ENCODE peak calls at places on chromosome 16, in five cellular contexts. One of them, this sample, is unnamed.

GRCh38 chr16:65842067-65842466 is 524.4 kb upstream of the CDH5 start:
- DNase-seq in bronchial epithelial cell: peak; percentile 71
- DNase-seq in astrocyte of the spinal cord: no peak
- DNase-seq in mesothelial cell of epicardium: no peak
- DNase-seq in left ventricle myocardium inferior: no peak
- DNase-seq in this sample: no peak

GRCh38 chr16:20385844-20386832 is 18.4 kb downstream of the PDILT start:
- DNase-seq in mesothelial cell of epicardium: peak; percentile 77
- DNase-seq in astrocyte of the spinal cord: peak; percentile 8
- DNase-seq in left ventricle myocardium inferior: peak; percentile 59
- DNase-seq in bronchial epithelial cell: peak; percentile 42
- DNase-seq in this sample: peak; percentile 78

GRCh38 chr16:21626659-21627277 is 25.6 kb downstream of the IGSF6 start:
- DNase-seq in astrocyte of the spinal cord: peak; percentile 93
- DNase-seq in mesothelial cell of epicardium: no peak
- DNase-seq in left ventricle myocardium inferior: no peak
- DNase-seq in bronchial epithelial cell: peak; percentile 95
- DNase-seq in this sample: peak; percentile 63

GRCh38 chr16:26554030-26554429 is 512.7 kb upstream of the C16orf82 start:
- DNase-seq in mesothelial cell of epicardium: no peak
- DNase-seq in bronchial epithelial cell: no peak
- DNase-seq in astrocyte of the spinal cord: no peak
- DNase-seq in left ventricle myocardium inferior: no peak
- DNase-seq in this sample: no peak

GRCh38 chr16:69404275-69404805 is 18.5 kb upstream of the TERF2 start:
- DNase-seq in left ventricle myocardium inferior: no peak
- DNase-seq in bronchial epithelial cell: peak; percentile 82
- DNase-seq in mesothelial cell of epicardium: peak; percentile 52
- DNase-seq in astrocyte of the spinal cord: peak; percentile 55
- DNase-seq in this sample: no peak

GRCh38 chr16:75224281-75224680 is 5.5 kb downstream of the CTRB1 start:
- DNase-seq in bronchial epithelial cell: no peak
- DNase-seq in astrocyte of the spinal cord: no peak
- DNase-seq in mesothelial cell of epicardium: no peak
- DNase-seq in left ventricle myocardium inferior: no peak
- DNase-seq in this sample: no peak

GRCh38 chr16:29674188-29674587 is 4.8 kb upstream of the QPRT start:
- DNase-seq in bronchial epithelial cell: no peak
- DNase-seq in left ventricle myocardium inferior: peak; percentile 39
- DNase-seq in astrocyte of the spinal cord: peak; percentile 32
- DNase-seq in mesothelial cell of epicardium: no peak
- DNase-seq in this sample: no peak

GRCh38 chr16:76856112-76856511 is 334.9 kb upstream of the MON1B start:
- DNase-seq in bronchial epithelial cell: no peak
- DNase-seq in left ventricle myocardium inferior: no peak
- DNase-seq in astrocyte of the spinal cord: no peak
- DNase-seq in mesothelial cell of epicardium: no peak
- DNase-seq in this sample: no peak

GRCh38 chr16:63530974-63531373 is 1494.7 kb upstream of the CDH8 start:
- DNase-seq in left ventricle myocardium inferior: no peak
- DNase-seq in bronchial epithelial cell: no peak
- DNase-seq in mesothelial cell of epicardium: no peak
- DNase-seq in astrocyte of the spinal cord: no peak
- DNase-seq in this sample: no peak

GRCh38 chr16:50879873-50880695 is 138.2 kb downstream of the CYLD start:
- DNase-seq in bronchial epithelial cell: peak; percentile 33
- DNase-seq in astrocyte of the spinal cord: no peak
- DNase-seq in mesothelial cell of epicardium: no peak
- DNase-seq in left ventricle myocardium inferior: no peak
- DNase-seq in this sample: peak; percentile 35

GRCh38 chr16:71384073-71384724 is 25.7 kb downstream of the CALB2 start:
- DNase-seq in astrocyte of the spinal cord: no peak
- DNase-seq in left ventricle myocardium inferior: no peak
- DNase-seq in mesothelial cell of epicardium: no peak
- DNase-seq in bronchial epithelial cell: no peak
- DNase-seq in this sample: no peak

GRCh38 chr16:22353188-22353919 is 21.1 kb downstream of the CDR2 start:
- DNase-seq in mesothelial cell of epicardium: no peak
- DNase-seq in left ventricle myocardium inferior: no peak
- DNase-seq in bronchial epithelial cell: peak; percentile 64
- DNase-seq in astrocyte of the spinal cord: peak; percentile 84
- DNase-seq in this sample: no peak

GRCh38 chr16:23395732-23396131 is 57.3 kb downstream of the COG7 start:
- DNase-seq in bronchial epithelial cell: no peak
- DNase-seq in astrocyte of the spinal cord: no peak
- DNase-seq in mesothelial cell of epicardium: no peak
- DNase-seq in left ventricle myocardium inferior: no peak
- DNase-seq in this sample: no peak

GRCh38 chr16:48522041-48522440 is 87.9 kb downstream of the N4BP1 start:
- DNase-seq in astrocyte of the spinal cord: no peak
- DNase-seq in bronchial epithelial cell: no peak
- DNase-seq in left ventricle myocardium inferior: no peak
- DNase-seq in mesothelial cell of epicardium: no peak
- DNase-seq in this sample: no peak

GRCh38 chr16:55701442-55702319 is 45.9 kb downstream of the SLC6A2 start:
- DNase-seq in astrocyte of the spinal cord: peak; percentile 27
- DNase-seq in mesothelial cell of epicardium: peak; percentile 79
- DNase-seq in bronchial epithelial cell: peak; percentile 39
- DNase-seq in left ventricle myocardium inferior: peak; percentile 45
- DNase-seq in this sample: peak; percentile 71

GRCh38 chr16:25135239-25135878 is 23.8 kb downstream of the LCMT1 start:
- DNase-seq in left ventricle myocardium inferior: no peak
- DNase-seq in mesothelial cell of epicardium: no peak
- DNase-seq in bronchial epithelial cell: peak; percentile 58
- DNase-seq in astrocyte of the spinal cord: peak; percentile 57
- DNase-seq in this sample: no peak

GRCh38 chr16:56688762-56689161 is 6.5 kb downstream of the MT1X start:
- DNase-seq in astrocyte of the spinal cord: no peak
- DNase-seq in bronchial epithelial cell: no peak
- DNase-seq in mesothelial cell of epicardium: no peak
- DNase-seq in left ventricle myocardium inferior: no peak
- DNase-seq in this sample: no peak

GRCh38 chr16:46747777-46748651 is at the start of gene MYLK3:
- DNase-seq in left ventricle myocardium inferior: peak; percentile 79
- DNase-seq in bronchial epithelial cell: no peak
- DNase-seq in mesothelial cell of epicardium: no peak
- DNase-seq in astrocyte of the spinal cord: no peak
- DNase-seq in this sample: no peak

GRCh38 chr16:8761078-8761477 is 36.4 kb downstream of the TMEM186 start:
- DNase-seq in left ventricle myocardium inferior: no peak
- DNase-seq in astrocyte of the spinal cord: no peak
- DNase-seq in bronchial epithelial cell: no peak
- DNase-seq in mesothelial cell of epicardium: no peak
- DNase-seq in this sample: no peak

GRCh38 chr16:10088380-10088793 is 93.8 kb downstream of the GRIN2A start:
- DNase-seq in mesothelial cell of epicardium: no peak
- DNase-seq in left ventricle myocardium inferior: no peak
- DNase-seq in bronchial epithelial cell: no peak
- DNase-seq in astrocyte of the spinal cord: peak; percentile 36
- DNase-seq in this sample: no peak

GRCh38 chr16:4944333-4945281 is 7.7 kb upstream of the PPL start:
- DNase-seq in left ventricle myocardium inferior: peak; percentile 82
- DNase-seq in bronchial epithelial cell: peak; percentile 89
- DNase-seq in astrocyte of the spinal cord: peak; percentile 98
- DNase-seq in mesothelial cell of epicardium: peak; percentile 97
- DNase-seq in this sample: peak; percentile 100

GRCh38 chr16:86517652-86518258 is 7.4 kb downstream of the FOXF1 start:
- DNase-seq in bronchial epithelial cell: peak; percentile 13
- DNase-seq in mesothelial cell of epicardium: peak; percentile 80
- DNase-seq in astrocyte of the spinal cord: peak; percentile 68
- DNase-seq in left ventricle myocardium inferior: peak; percentile 51
- DNase-seq in this sample: peak; percentile 79

GRCh38 chr16:47574091-47575054 is 113.2 kb downstream of the PHKB start:
- DNase-seq in left ventricle myocardium inferior: no peak
- DNase-seq in astrocyte of the spinal cord: peak; percentile 74
- DNase-seq in mesothelial cell of epicardium: no peak
- DNase-seq in bronchial epithelial cell: peak; percentile 94
- DNase-seq in this sample: peak; percentile 12

GRCh38 chr16:24844101-24845030 is 1.4 kb upstream of the SLC5A11 start:
- DNase-seq in bronchial epithelial cell: peak; percentile 64
- DNase-seq in mesothelial cell of epicardium: no peak
- DNase-seq in astrocyte of the spinal cord: no peak
- DNase-seq in left ventricle myocardium inferior: no peak
- DNase-seq in this sample: peak; percentile 76

GRCh38 chr16:87344931-87345631 is 27.9 kb upstream of the C16orf95 start:
- DNase-seq in mesothelial cell of epicardium: no peak
- DNase-seq in left ventricle myocardium inferior: no peak
- DNase-seq in bronchial epithelial cell: peak; percentile 4
- DNase-seq in astrocyte of the spinal cord: no peak
- DNase-seq in this sample: no peak

GRCh38 chr16:80097098-80097497 is 443.7 kb upstream of the DYNLRB2 start:
- DNase-seq in left ventricle myocardium inferior: no peak
- DNase-seq in mesothelial cell of epicardium: no peak
- DNase-seq in astrocyte of the spinal cord: no peak
- DNase-seq in bronchial epithelial cell: no peak
- DNase-seq in this sample: no peak

GRCh38 chr16:88282221-88283041 is 100.3 kb upstream of the ZNF469 start:
- DNase-seq in left ventricle myocardium inferior: peak; percentile 9
- DNase-seq in mesothelial cell of epicardium: no peak
- DNase-seq in bronchial epithelial cell: peak; percentile 22
- DNase-seq in astrocyte of the spinal cord: no peak
- DNase-seq in this sample: peak; percentile 25

GRCh38 chr16:57743458-57743857 is 7.9 kb downstream of the KATNB1 start:
- DNase-seq in left ventricle myocardium inferior: no peak
- DNase-seq in mesothelial cell of epicardium: no peak
- DNase-seq in astrocyte of the spinal cord: no peak
- DNase-seq in bronchial epithelial cell: no peak
- DNase-seq in this sample: no peak
- TF ChIP-seq CTCF in left ventricle myocardium inferior: no peak
- TF ChIP-seq CTCF in mesothelial cell of epicardium: peak; percentile 20
- TF ChIP-seq CTCF in astrocyte of the spinal cord: no peak
- TF ChIP-seq CTCF in bronchial epithelial cell: no peak
- TF ChIP-seq CTCF in this sample: no peak

DNA sequence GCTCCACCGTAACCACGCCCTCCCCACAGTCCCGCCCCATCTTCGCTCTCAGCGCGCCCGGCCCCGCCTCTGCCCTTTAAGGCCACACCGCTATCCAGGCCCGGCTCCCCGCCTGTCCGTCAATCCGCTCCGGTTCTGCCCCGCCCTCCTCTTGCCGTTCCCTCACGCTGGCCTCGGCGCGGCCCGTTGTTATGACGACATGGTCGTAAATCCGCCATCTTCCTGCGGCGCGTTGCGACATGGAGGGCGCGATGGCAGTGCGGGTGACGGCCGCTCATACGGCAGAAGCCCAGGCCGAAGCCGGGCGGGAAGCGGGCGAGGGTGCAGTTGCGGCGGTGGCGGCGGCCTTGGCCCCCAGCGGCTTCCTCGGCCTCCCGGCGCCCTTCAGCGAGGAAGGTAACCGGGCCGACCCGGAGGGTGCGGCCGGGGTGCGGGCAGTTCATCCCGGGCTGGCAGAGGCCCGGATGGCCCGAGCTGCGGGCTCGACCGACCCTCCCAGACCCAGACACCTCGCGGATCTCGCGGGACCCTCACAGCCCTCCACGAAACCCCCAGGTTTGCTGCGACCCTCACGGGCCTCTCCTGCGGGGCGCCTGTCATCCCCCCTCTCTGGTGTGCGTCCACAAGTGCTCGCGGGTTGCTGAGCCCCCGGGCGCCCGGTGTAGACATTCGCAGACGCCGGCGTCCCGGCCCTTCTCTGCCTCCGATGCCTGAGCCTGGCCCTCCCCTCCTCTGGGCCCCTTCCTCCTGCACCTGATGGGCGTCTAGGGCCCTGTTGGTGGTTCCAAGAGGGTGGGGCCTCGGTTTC is at the start of gene E4F1:
- DNase-seq in left ventricle myocardium inferior: peak; percentile 100
- DNase-seq in bronchial epithelial cell: peak; percentile 96
- DNase-seq in astrocyte of the spinal cord: peak; percentile 100
- DNase-seq in mesothelial cell of epicardium: peak; percentile 98
- DNase-seq in this sample: peak; percentile 100
- TF ChIP-seq CTCF in left ventricle myocardium inferior: no peak
- TF ChIP-seq CTCF in bronchial epithelial cell: no peak
- TF ChIP-seq CTCF in astrocyte of the spinal cord: no peak
- TF ChIP-seq CTCF in mesothelial cell of epicardium: no peak
- TF ChIP-seq CTCF in this sample: no peak

GRCh38 chr16:30901201-30902069 is 5.0 kb downstream of the CTF1 start:
- DNase-seq in mesothelial cell of epicardium: no peak
- DNase-seq in astrocyte of the spinal cord: no peak
- DNase-seq in left ventricle myocardium inferior: no peak
- DNase-seq in bronchial epithelial cell: no peak
- DNase-seq in this sample: no peak

GRCh38 chr16:30900588-30900987 is 4.2 kb downstream of the CTF1 start:
- DNase-seq in mesothelial cell of epicardium: no peak
- DNase-seq in bronchial epithelial cell: no peak
- DNase-seq in astrocyte of the spinal cord: no peak
- DNase-seq in left ventricle myocardium inferior: no peak
- DNase-seq in this sample: no peak

GRCh38 chr16:30903596-30903995 is 7.2 kb downstream of the CTF1 start:
- DNase-seq in mesothelial cell of epicardium: no peak
- DNase-seq in bronchial epithelial cell: no peak
- DNase-seq in left ventricle myocardium inferior: no peak
- DNase-seq in astrocyte of the spinal cord: no peak
- DNase-seq in this sample: no peak

GRCh38 chr16:30903002-30903401 is 6.6 kb downstream of the CTF1 start:
- DNase-seq in left ventricle myocardium inferior: no peak
- DNase-seq in bronchial epithelial cell: no peak
- DNase-seq in astrocyte of the spinal cord: no peak
- DNase-seq in mesothelial cell of epicardium: no peak
- DNase-seq in this sample: no peak

DNA sequence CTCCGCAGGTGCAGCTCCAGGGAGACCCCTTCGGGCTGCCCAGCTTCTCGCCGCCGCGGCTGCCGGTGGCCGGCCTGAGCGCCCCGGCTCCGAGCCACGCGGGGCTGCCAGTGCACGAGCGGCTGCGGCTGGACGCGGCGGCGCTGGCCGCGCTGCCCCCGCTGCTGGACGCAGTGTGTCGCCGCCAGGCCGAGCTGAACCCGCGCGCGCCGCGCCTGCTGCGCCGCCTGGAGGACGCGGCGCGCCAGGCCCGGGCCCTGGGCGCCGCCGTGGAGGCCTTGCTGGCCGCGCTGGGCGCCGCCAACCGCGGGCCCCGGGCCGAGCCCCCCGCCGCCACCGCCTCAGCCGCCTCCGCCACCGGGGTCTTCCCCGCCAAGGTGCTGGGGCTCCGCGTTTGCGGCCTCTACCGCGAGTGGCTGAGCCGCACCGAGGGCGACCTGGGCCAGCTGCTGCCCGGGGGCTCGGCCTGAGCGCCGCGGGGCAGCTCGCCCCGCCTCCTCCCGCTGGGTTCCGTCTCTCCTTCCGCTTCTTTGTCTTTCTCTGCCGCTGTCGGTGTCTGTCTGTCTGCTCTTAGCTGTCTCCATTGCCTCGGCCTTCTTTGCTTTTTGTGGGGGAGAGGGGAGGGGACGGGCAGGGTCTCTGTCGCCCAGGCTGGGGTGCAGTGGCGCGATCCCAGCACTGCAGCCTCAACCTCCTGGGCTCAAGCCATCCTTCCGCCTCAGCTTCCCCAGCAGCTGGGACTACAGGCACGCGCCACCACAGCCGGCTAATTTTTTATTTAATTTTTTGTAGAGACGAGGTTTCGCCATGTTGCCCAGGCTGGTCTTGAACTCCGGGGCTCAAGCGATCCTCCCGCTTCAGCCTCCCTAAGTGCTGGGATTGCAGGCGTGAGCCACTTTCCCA is 5.9 kb downstream of the CTF1 start:
- DNase-seq in mesothelial cell of epicardium: peak; percentile 75
- DNase-seq in left ventricle myocardium inferior: peak; percentile 73
- DNase-seq in astrocyte of the spinal cord: peak; percentile 28
- DNase-seq in bronchial epithelial cell: peak; percentile 15
- DNase-seq in this sample: peak; percentile 82
- TF ChIP-seq CTCF in mesothelial cell of epicardium: no peak
- TF ChIP-seq CTCF in left ventricle myocardium inferior: peak; percentile 45
- TF ChIP-seq CTCF in astrocyte of the spinal cord: peak; percentile 21
- TF ChIP-seq CTCF in bronchial epithelial cell: peak; percentile 36
- TF ChIP-seq CTCF in this sample: no peak

GRCh38 chr16:30797670-30798309 is 10.8 kb upstream of the ZNF629 start:
- DNase-seq in astrocyte of the spinal cord: no peak
- DNase-seq in bronchial epithelial cell: no peak
- DNase-seq in left ventricle myocardium inferior: no peak
- DNase-seq in mesothelial cell of epicardium: no peak
- DNase-seq in this sample: no peak
- TF ChIP-seq CTCF in astrocyte of the spinal cord: no peak
- TF ChIP-seq CTCF in bronchial epithelial cell: no peak
- TF ChIP-seq CTCF in left ventricle myocardium inferior: no peak
- TF ChIP-seq CTCF in mesothelial cell of epicardium: no peak
- TF ChIP-seq CTCF in this sample: no peak